ENCODE peak calls at places on chromosomes 7 and 10, in eight cellular contexts. P is IMR-90, F is NB4, Y is spleen, X is HCT116, V is A549, G is ovary, K is stomach. R is an unnamed sample.

GRCh38 chr7:159370-160270 is 32.8 kb upstream of the FAM20C start:
- DNase-seq in P (no peak), F (peak), Y (peak), X (no peak), V (no peak), G (no peak), K (no peak), R (no peak)

GRCh38 chr7:36651404-36651803 is 72.9 kb downstream of the AOAH start:
- DNase-seq in P (peak), F (no peak), Y (no peak), X (no peak), V (no peak), G (no peak), K (no peak), R (no peak)

GRCh38 chr10:8275911-8276310 is 221.4 kb downstream of the GATA3 start:
- DNase-seq in P (no peak), F (no peak), Y (no peak), X (no peak), V (no peak), G (no peak), K (peak), R (no peak)

GRCh38 chr7:1679326-1679965 is 9.4 kb downstream of the ELFN1 start:
- DNase-seq in P (no peak), F (no peak), Y (no peak), X (no peak), V (no peak), G (no peak), K (peak), R (peak)

GRCh38 chr7:83457022-83457892 is 191.7 kb downstream of the SEMA3E start:
- DNase-seq in P (no peak), F (no peak), Y (no peak), X (no peak), V (no peak), G (no peak), K (no peak), R (no peak)

GRCh38 chr10:100661546-100661945 is 83.8 kb upstream of the PAX2 start:
- DNase-seq in P (no peak), F (no peak), Y (no peak), X (no peak), V (no peak), G (no peak), K (no peak), R (no peak)

GRCh38 chr10:84762754-84763394 is 434.5 kb downstream of the CCSER2 start:
- DNase-seq in P (no peak), F (no peak), Y (no peak), X (no peak), V (no peak), G (no peak), K (no peak), R (no peak)

GRCh38 chr7:45974540-45975360 is 53.7 kb upstream of the IGFBP3 start:
- DNase-seq in P (no peak), F (no peak), Y (no peak), X (no peak), V (no peak), G (no peak), K (no peak), R (peak)

GRCh38 chr10:24847476-24847875 is 104.9 kb downstream of the PRTFDC1 start:
- DNase-seq in P (peak), F (no peak), Y (no peak), X (no peak), V (no peak), G (no peak), K (no peak), R (no peak)

GRCh38 chr7:55127622-55128081 is 108.8 kb downstream of the EGFR start:
- DNase-seq in P (peak), F (no peak), Y (no peak), X (no peak), V (no peak), G (no peak), K (no peak), R (peak)

GRCh38 chr10:89029201-89029600 is 38.6 kb downstream of the FAS start:
- DNase-seq in P (no peak), F (no peak), Y (no peak), X (no peak), V (no peak), G (no peak), K (no peak), R (no peak)

GRCh38 chr7:56030340-56030739 is 20.9 kb downstream of the PSPH start:
- DNase-seq in P (no peak), F (no peak), Y (peak), X (no peak), V (no peak), G (no peak), K (no peak), R (no peak)

GRCh38 chr10:120980316-120980975 is 129.3 kb downstream of the WDR11 start:
- DNase-seq in P (no peak), F (no peak), Y (no peak), X (no peak), V (no peak), G (no peak), K (no peak), R (no peak)

GRCh38 chr10:122485670-122486069 is 24.3 kb downstream of the HTRA1 start:
- DNase-seq in P (no peak), F (peak), Y (no peak), X (no peak), V (no peak), G (no peak), K (no peak), R (no peak)

GRCh38 chr7:42876182-42877068 is 35.4 kb downstream of the C7orf25 start:
- DNase-seq in P (peak), F (peak), Y (no peak), X (peak), V (no peak), G (peak), K (peak), R (no peak)

GRCh38 chr7:121832347-121832746 is 40.6 kb upstream of the PTPRZ1 start:
- DNase-seq in P (no peak), F (no peak), Y (peak), X (no peak), V (no peak), G (no peak), K (peak), R (no peak)

GRCh38 chr7:151181011-151181431 is 6.0 kb downstream of the ASB10 start:
- DNase-seq in P (no peak), F (no peak), Y (peak), X (no peak), V (no peak), G (no peak), K (no peak), R (no peak)

GRCh38 chr10:30002438-30003266 is 56.7 kb downstream of the JCAD start:
- DNase-seq in P (peak), F (peak), Y (peak), X (peak), V (peak), G (peak), K (peak), R (peak)

GRCh38 chr10:50540069-50540825 is 83.5 kb downstream of the SGMS1 start:
- DNase-seq in P (peak), F (peak), Y (no peak), X (no peak), V (no peak), G (no peak), K (no peak), R (no peak)

GRCh38 chr7:46163245-46163644 is 242.2 kb upstream of the IGFBP3 start:
- DNase-seq in P (no peak), F (no peak), Y (no peak), X (no peak), V (no peak), G (no peak), K (no peak), R (no peak)

DNA sequence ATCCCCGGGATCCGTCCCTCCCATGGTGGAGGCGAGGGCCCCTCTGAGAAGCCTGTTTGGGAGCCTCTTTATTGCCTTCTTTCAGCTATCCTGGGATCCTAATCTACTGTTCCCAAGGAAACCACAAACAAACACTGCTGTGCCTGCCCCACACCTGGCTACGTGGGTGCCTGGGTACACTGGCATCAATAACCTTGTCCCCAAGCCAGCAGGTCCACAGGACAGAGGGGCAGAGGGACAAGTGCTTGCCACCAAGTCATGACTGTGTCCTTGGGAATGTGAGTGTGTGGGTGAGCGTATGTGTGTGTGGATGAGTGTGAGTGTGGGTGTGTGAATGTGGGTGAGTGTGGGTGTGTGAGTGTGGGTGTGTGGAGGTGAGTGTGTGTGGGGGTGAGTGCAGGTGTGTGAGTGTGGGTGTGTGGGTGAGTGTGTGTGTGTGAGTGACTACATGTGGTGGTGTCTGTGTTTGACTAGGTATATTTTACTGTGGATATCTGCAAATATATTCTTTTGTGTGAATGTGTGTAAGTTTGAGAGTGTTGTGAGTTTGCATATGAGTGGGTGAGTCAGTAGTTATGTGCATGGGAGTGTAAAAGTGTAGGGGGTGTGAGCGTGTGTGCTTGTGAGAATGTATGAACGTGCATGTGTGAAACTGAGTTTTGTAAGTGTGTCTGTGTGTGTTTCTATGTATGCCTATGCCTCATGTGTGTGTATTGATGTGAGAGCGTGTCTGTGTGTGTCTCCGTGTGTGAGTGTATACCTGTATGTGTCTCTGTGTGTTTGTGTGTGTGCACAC is 96.1 kb downstream of the TNS3 start:
- DNase-seq in P (peak), F (no peak), Y (peak), X (no peak), V (no peak), G (no peak), K (peak), R (no peak)
- TF ChIP-seq POLR2A in P (no peak), F (no peak), Y (no peak), X (no peak), V (no peak), G (no peak), K (no peak), R (no peak)

DNA sequence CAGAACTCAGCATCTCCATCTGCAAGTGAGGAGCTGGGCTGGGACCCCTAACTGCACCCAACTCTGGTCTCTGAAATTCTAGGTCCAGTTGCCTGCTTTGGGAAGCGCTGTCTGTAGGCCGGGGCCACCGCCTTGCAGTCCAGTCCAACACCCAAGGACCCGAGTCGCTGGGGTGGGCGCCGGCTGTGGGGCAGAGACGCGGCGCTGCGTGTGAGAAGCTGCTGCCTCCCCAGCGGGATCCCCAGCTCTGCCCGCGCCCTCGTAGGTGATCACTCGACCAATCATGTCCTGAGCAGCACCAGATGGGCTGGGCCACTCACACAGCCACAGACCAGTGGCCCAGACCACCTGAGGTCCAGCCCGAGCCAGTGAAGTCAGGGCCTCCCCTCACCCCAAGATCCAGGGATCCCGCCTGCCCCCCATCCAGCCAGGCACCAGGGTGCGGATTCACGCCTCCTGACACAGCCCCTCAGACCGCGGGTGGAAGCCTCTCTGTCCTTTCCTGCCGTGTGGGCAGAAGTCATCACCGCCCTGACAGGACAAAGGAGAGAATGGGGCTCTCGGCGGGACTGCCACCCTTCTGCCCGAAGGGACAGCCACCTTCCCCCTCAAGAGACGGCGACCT is 67.4 kb upstream of the ADGRA1 start:
- DNase-seq in P (no peak), F (no peak), Y (no peak), X (no peak), V (no peak), G (no peak), K (no peak), R (no peak)
- H3K4me3 ChIP-seq in P (no peak), F (no peak), Y (no peak), X (no peak), V (no peak), G (no peak), K (no peak), R (no peak)

GRCh38 chr10:70266056-70266455 is 17.7 kb downstream of the NPFFR1 start:
- DNase-seq in P (no peak), F (no peak), Y (no peak), X (no peak), V (no peak), G (no peak), K (no peak), R (peak)

GRCh38 chr10:70267161-70267933 is 16.5 kb downstream of the NPFFR1 start:
- DNase-seq in P (peak), F (peak), Y (no peak), X (peak), V (peak), G (no peak), K (no peak), R (no peak)

GRCh38 chr10:70266701-70267100 is 17.1 kb downstream of the NPFFR1 start:
- DNase-seq in P (no peak), F (no peak), Y (no peak), X (no peak), V (no peak), G (no peak), K (no peak), R (peak)

GRCh38 chr10:70268376-70268775 is 15.4 kb downstream of the NPFFR1 start:
- DNase-seq in P (no peak), F (no peak), Y (no peak), X (no peak), V (no peak), G (no peak), K (no peak), R (no peak)

DNA sequence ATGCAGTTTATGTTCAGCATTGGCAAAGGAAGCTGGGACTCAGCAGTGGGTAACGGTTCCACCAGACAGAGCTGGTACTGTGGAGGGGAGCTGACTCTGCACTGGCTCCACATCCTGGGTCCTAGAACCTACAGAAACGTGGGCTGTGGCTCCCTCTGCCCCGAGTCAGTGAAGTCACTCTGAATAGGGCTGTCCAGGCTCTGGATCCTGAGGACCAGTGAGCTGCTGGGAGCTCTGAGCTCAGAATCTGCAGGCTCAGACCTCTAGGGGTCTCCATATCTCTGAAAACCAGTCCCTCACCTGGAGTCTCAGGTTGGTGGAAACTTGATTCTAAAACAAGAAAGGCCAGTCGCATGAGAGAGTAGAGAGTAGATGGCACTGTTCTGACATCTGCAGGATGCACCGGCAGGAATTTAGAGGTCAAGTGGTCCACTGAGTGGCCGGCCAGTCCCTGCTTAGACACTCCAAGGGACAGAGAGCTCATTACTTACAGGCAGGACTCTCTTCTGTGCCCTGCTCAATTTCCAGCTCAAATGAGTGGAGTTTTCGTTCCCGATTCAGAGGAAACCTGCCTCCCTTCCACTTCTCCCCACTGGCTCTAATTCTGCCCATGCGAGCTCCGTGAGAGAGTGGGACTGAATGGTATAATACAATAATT is 18.6 kb downstream of the NPFFR1 start:
- DNase-seq in P (no peak), F (peak), Y (no peak), X (peak), V (no peak), G (no peak), K (no peak), R (no peak)
- TF ChIP-seq CTCF in P (peak), F (peak), Y (no peak), X (peak), V (peak), G (no peak), K (no peak), R (no peak)

GRCh38 chr10:80411267-80411668 is 2.9 kb downstream of the PRXL2A start:
- DNase-seq in P (no peak), F (no peak), Y (no peak), X (no peak), V (no peak), G (peak), K (peak), R (no peak)

GRCh38 chr10:80413152-80413996 is 5.0 kb downstream of the PRXL2A start:
- DNase-seq in P (peak), F (peak), Y (no peak), X (no peak), V (no peak), G (peak), K (no peak), R (no peak)

GRCh38 chr10:80414126-80414898 is 6.0 kb downstream of the PRXL2A start:
- DNase-seq in P (peak), F (no peak), Y (no peak), X (no peak), V (no peak), G (no peak), K (no peak), R (no peak)

GRCh38 chr10:80411681-80412230 is 3.4 kb downstream of the PRXL2A start:
- DNase-seq in P (no peak), F (no peak), Y (no peak), X (no peak), V (no peak), G (no peak), K (no peak), R (no peak)

GRCh38 chr10:80412521-80412920 is 4.2 kb downstream of the PRXL2A start:
- DNase-seq in P (no peak), F (peak), Y (no peak), X (no peak), V (no peak), G (no peak), K (no peak), R (no peak)
- TF ChIP-seq POLR2A in P (no peak), F (no peak), Y (no peak), X (no peak), V (no peak), G (no peak), K (no peak), R (no peak)

R was measured in lower leg skin.